ENCODE peak calls at places on chromosomes 13 and 19, in four cellular contexts. X is frontal cortex, N is ACHN, V is C1 segment of cervical spinal cord. K is an unnamed sample.

GRCh38 chr13:60230593-60230992 is 66.9 kb upstream of the DIAPH3 start:
- DNase-seq in N (peak; percentile 25), X (no peak), V (no peak), K (no peak)

GRCh38 chr19:50794074-50794777 is 4.0 kb downstream of the ACP4 start:
- DNase-seq in N (no peak), V (no peak), X (no peak), K (peak; percentile 24)

GRCh38 chr13:94323746-94324408 is 155.6 kb downstream of the DCT start:
- DNase-seq in X (no peak), N (no peak), V (no peak), K (no peak)

GRCh38 chr19:55623130-55623868 is 1.1 kb downstream of the ZNF784 start:
- DNase-seq in X (peak; percentile 33), V (no peak), N (no peak), K (no peak)

GRCh38 chr13:43755844-43756243 is 30.9 kb downstream of the ENOX1 start:
- DNase-seq in X (no peak), N (no peak), V (no peak), K (no peak)

GRCh38 chr13:42405665-42406390 is 133.9 kb downstream of the AKAP11 start:
- DNase-seq in N (peak; percentile 2), V (no peak), X (no peak), K (no peak)

GRCh38 chr13:28059214-28059613 is 41.2 kb downstream of the FLT3 start:
- DNase-seq in X (no peak), N (peak; percentile 44), V (no peak), K (peak; percentile 4)

GRCh38 chr13:101916108-101916757 is 463.8 kb downstream of the ITGBL1 start:
- DNase-seq in N (no peak), X (no peak), V (no peak), K (peak; percentile 20)

GRCh38 chr19:46497773-46498172 is 2.1 kb upstream of the PNMA8B start:
- DNase-seq in V (no peak), X (no peak), N (no peak), K (no peak)

GRCh38 chr19:23718802-23719201 is 31.8 kb upstream of the ZNF675 start:
- DNase-seq in X (no peak), N (no peak), V (no peak), K (no peak)

GRCh38 chr19:42563352-42564210 is 31.1 kb downstream of the CEACAM8 start:
- DNase-seq in V (peak; percentile 11), X (peak; percentile 21), N (peak; percentile 35), K (no peak)

GRCh38 chr19:41969772-41970458 is 10.8 kb upstream of the RABAC1 start:
- DNase-seq in V (no peak), X (no peak), N (no peak), K (no peak)

GRCh38 chr13:50128406-50129048 is 113.3 kb downstream of the KCNRG start:
- DNase-seq in X (no peak), N (no peak), V (no peak), K (no peak)

GRCh38 chr13:109881347-109881725 is 95.0 kb upstream of the IRS2 start:
- DNase-seq in X (no peak), N (no peak), V (no peak), K (no peak)

GRCh38 chr13:100483836-100484381 is 104.7 kb downstream of the GGACT start:
- DNase-seq in N (no peak), V (no peak), X (no peak), K (no peak)

GRCh38 chr19:4474504-4475136 is 2.5 kb downstream of the HDGFL2 start:
- DNase-seq in X (no peak), N (no peak), V (no peak), K (peak; percentile 65)

GRCh38 chr19:20558571-20558970 is 7.0 kb downstream of the ZNF737 start:
- DNase-seq in V (no peak), X (no peak), N (no peak), K (no peak)

GRCh38 chr13:99273128-99273527 is 14.9 kb upstream of the GPR18 start:
- DNase-seq in X (no peak), N (no peak), V (no peak), K (no peak)

GRCh38 chr19:3176715-3177501 is 1.7 kb upstream of the S1PR4 start:
- DNase-seq in V (no peak), N (peak; percentile 32), X (no peak), K (no peak)

GRCh38 chr19:32581704-32582164 is 744 bp downstream of the PDCD5 start:
- DNase-seq in V (peak; percentile 28), N (peak; percentile 26), X (no peak), K (no peak)

GRCh38 chr13:48304132-48304876 is 753 bp downstream of the RB1 start:
- DNase-seq in X (peak; percentile 56), N (peak; percentile 62), V (no peak), K (peak; percentile 2)

GRCh38 chr13:89221557-89222158 is 1550.5 kb downstream of the SLITRK5 start:
- DNase-seq in N (no peak), V (no peak), X (no peak), K (no peak)

GRCh38 chr19:38268539-38268938 is 4.2 kb downstream of the SPINT2 start:
- DNase-seq in N (no peak), V (no peak), X (no peak), K (no peak)

GRCh38 chr13:33445024-33445423 is 159.5 kb upstream of the STARD13 start:
- DNase-seq in X (no peak), N (no peak), V (no peak), K (no peak)

GRCh38 chr13:81406022-81406421 is 1065.1 kb upstream of the SPRY2 start:
- DNase-seq in N (peak; percentile 39), V (no peak), X (no peak), K (no peak)

GRCh38 chr19:39132344-39132969 is 6.9 kb downstream of the PAK4 start:
- DNase-seq in X (no peak), V (no peak), N (no peak), K (no peak)

GRCh38 chr13:31957772-31958171 is 73.8 kb upstream of the FRY start:
- DNase-seq in N (no peak), V (no peak), X (no peak), K (no peak)

GRCh38 chr13:36712785-36713184 is 39.0 kb downstream of the SERTM1 start:
- DNase-seq in X (no peak), V (no peak), N (no peak), K (no peak)

GRCh38 chr19:35781650-35782049 is 6.3 kb downstream of the ARHGAP33 start:
- DNase-seq in V (no peak), N (no peak), X (no peak), K (no peak)

GRCh38 chr19:8085606-8086464 is 33.3 kb downstream of the CCL25 start:
- DNase-seq in N (no peak), X (no peak), V (no peak), K (no peak)

GRCh38 chr13:66849706-66850105 is 380.4 kb downstream of the PCDH9 start:
- DNase-seq in X (no peak), V (no peak), N (no peak), K (no peak)

GRCh38 chr13:113005997-113006396 is 37.0 kb downstream of the MCF2L start:
- DNase-seq in X (no peak), N (no peak), V (no peak), K (no peak)

GRCh38 chr13:49532593-49532992 is 36.8 kb downstream of the PHF11 start:
- DNase-seq in X (no peak), N (peak; percentile 6), V (no peak), K (no peak)

GRCh38 chr13:106612688-106613087 is 44.8 kb upstream of the ARGLU1 start:
- DNase-seq in V (no peak), X (no peak), N (no peak), K (no peak)

GRCh38 chr19:31270897-31271568 is 78.2 kb downstream of the TSHZ3 start:
- DNase-seq in V (no peak), N (peak; percentile 4), X (no peak), K (no peak)

GRCh38 chr13:91174886-91175501 is 172.5 kb upstream of the MIR17HG start:
- DNase-seq in N (peak; percentile 25), V (no peak), X (no peak), K (no peak)

GRCh38 chr13:113017506-113018215 is 48.6 kb downstream of the MCF2L start:
- DNase-seq in X (no peak), N (no peak), V (no peak), K (no peak)

K was measured in NCI-H1694 treated with DMSO at 0.1 percent for 48 hours.